ENCODE peak calls at places on chromosomes 16 and 17, in seven cellular contexts. S, A, D, R, I, L and N are unnamed samples.

GRCh38 chr16:50202926-50203624 is 50.0 kb downstream of the TENT4B start:
- DNase-seq in S (peak), I (no peak), L (no peak), R (no peak), A (no peak), D (no peak), N (no peak)

GRCh38 chr17:65785109-65785508 is 223.7 kb upstream of the AXIN2 start:
- DNase-seq in R (no peak), S (peak), I (no peak), D (no peak), L (no peak), A (no peak), N (no peak)

GRCh38 chr17:59221159-59221847 is 992 bp downstream of the GDPD1 start:
- DNase-seq in S (no peak), A (no peak), D (no peak), L (no peak), R (no peak), I (no peak), N (peak)

GRCh38 chr17:58447039-58447975 is 30.0 kb upstream of the RNF43 start:
- DNase-seq in L (no peak), S (peak), R (peak), A (peak), D (peak), I (no peak), N (peak)

GRCh38 chr17:80457236-80457856 is 19.1 kb downstream of the NPTX1 start:
- DNase-seq in I (no peak), R (no peak), L (no peak), A (no peak), S (no peak), D (no peak), N (no peak)

GRCh38 chr17:74840989-74841666 is 18.6 kb downstream of the GRIN2C start:
- DNase-seq in S (peak), R (no peak), L (peak), I (no peak), D (no peak), A (no peak), N (no peak)

GRCh38 chr16:88626646-88627045 is 11.7 kb upstream of the IL17C start:
- DNase-seq in D (no peak), S (no peak), I (no peak), A (no peak), L (no peak), R (no peak), N (no peak)

GRCh38 chr17:63843387-63844292 is 1.2 kb upstream of the SMARCD2 start:
- DNase-seq in I (no peak), D (no peak), L (peak), S (peak), R (no peak), A (no peak), N (no peak)

GRCh38 chr17:56918916-56919315 is 5.1 kb upstream of the TRIM25 start:
- DNase-seq in R (no peak), S (peak), L (no peak), I (no peak), A (no peak), D (no peak), N (no peak)

GRCh38 chr17:82859431-82860403 is 19.9 kb upstream of the ZNF750 start:
- DNase-seq in I (no peak), S (peak), A (no peak), L (peak), D (no peak), R (no peak), N (peak)

GRCh38 chr17:82342361-82343079 is 9.0 kb upstream of the SECTM1 start:
- DNase-seq in I (no peak), R (no peak), S (no peak), L (no peak), A (no peak), D (no peak), N (no peak)

GRCh38 chr16:81808933-81809480 is 29.9 kb downstream of the PLCG2 start:
- DNase-seq in I (no peak), A (no peak), L (no peak), S (no peak), D (no peak), R (no peak), N (peak)

GRCh38 chr17:60311936-60312335 is 80.0 kb downstream of the USP32 start:
- DNase-seq in D (no peak), L (no peak), I (no peak), S (peak), A (no peak), R (no peak), N (no peak)

GRCh38 chr16:16045879-16046278 is 96.5 kb downstream of the ABCC1 start:
- DNase-seq in I (no peak), A (peak), L (no peak), S (no peak), D (peak), R (peak), N (no peak)

GRCh38 chr16:53100889-53101288 is 46.1 kb downstream of the CHD9 start:
- DNase-seq in D (no peak), A (no peak), R (no peak), I (no peak), S (no peak), L (no peak), N (no peak)

GRCh38 chr17:731943-732787 is at the start of gene TLCD3A:
- DNase-seq in S (peak), L (peak), I (no peak), D (peak), A (peak), R (peak), N (peak)

GRCh38 chr16:62135903-62136302 is 99.7 kb upstream of the CDH8 start:
- DNase-seq in L (no peak), A (no peak), S (no peak), R (no peak), I (no peak), D (no peak), N (no peak)

GRCh38 chr16:11395008-11395948 is 50.0 kb downstream of the RMI2 start:
- DNase-seq in S (no peak), I (no peak), R (no peak), L (peak), D (peak), A (no peak), N (no peak)

GRCh38 chr16:48194828-48195566 is 39.2 kb upstream of the ABCC12 start:
- DNase-seq in R (no peak), D (no peak), I (no peak), A (no peak), L (peak), S (peak), N (no peak)

GRCh38 chr17:81400154-81400938 is 5.1 kb downstream of the BAHCC1 start:
- DNase-seq in L (no peak), R (no peak), I (no peak), A (peak), S (no peak), D (peak), N (no peak)

GRCh38 chr17:44878627-44879221 is 20.5 kb downstream of the EFTUD2 start:
- DNase-seq in S (peak), A (no peak), L (no peak), I (no peak), R (peak), D (peak), N (no peak)

GRCh38 chr17:73042809-73043685 is 49.4 kb downstream of the SLC39A11 start:
- DNase-seq in A (no peak), L (no peak), I (no peak), R (no peak), D (no peak), S (peak), N (no peak)

GRCh38 chr17:44105941-44106340 is 17.5 kb downstream of the HDAC5 start:
- DNase-seq in A (no peak), R (no peak), S (no peak), L (no peak), D (no peak), I (no peak), N (no peak)

GRCh38 chr17:32876414-32877163 is at the start of gene MYO1D:
- DNase-seq in R (no peak), D (peak), A (peak), L (peak), S (no peak), I (no peak), N (peak)

GRCh38 chr17:81807839-81808238 is 3.9 kb downstream of the GCGR start:
- DNase-seq in D (no peak), I (no peak), L (no peak), R (no peak), S (no peak), A (no peak), N (no peak)

GRCh38 chr17:80827646-80828643 is 163.7 kb upstream of the CHMP6 start:
- DNase-seq in S (peak), I (no peak), A (peak), L (peak), R (no peak), D (no peak), N (no peak)

GRCh38 chr17:72175263-72175662 is 54.4 kb downstream of the SOX9 start:
- DNase-seq in S (no peak), I (no peak), D (no peak), L (no peak), A (no peak), R (no peak), N (no peak)

GRCh38 chr17:16419929-16420271 is 4.5 kb downstream of the TRPV2 start:
- DNase-seq in L (no peak), D (no peak), I (no peak), A (no peak), S (peak), R (no peak), N (no peak)

GRCh38 chr16:29745853-29746345 is at the start of gene C16orf54:
- DNase-seq in S (no peak), L (peak), A (no peak), I (peak), R (no peak), D (no peak), N (peak)

GRCh38 chr17:66843606-66844005 is 8.7 kb downstream of the CACNG5 start:
- DNase-seq in R (no peak), D (no peak), L (no peak), S (no peak), A (no peak), I (no peak), N (no peak)

GRCh38 chr17:77332981-77333685 is 192.4 kb downstream of the SEC14L1 start:
- DNase-seq in L (peak), S (peak), I (no peak), A (no peak), R (no peak), D (no peak), N (no peak)

DNA sequence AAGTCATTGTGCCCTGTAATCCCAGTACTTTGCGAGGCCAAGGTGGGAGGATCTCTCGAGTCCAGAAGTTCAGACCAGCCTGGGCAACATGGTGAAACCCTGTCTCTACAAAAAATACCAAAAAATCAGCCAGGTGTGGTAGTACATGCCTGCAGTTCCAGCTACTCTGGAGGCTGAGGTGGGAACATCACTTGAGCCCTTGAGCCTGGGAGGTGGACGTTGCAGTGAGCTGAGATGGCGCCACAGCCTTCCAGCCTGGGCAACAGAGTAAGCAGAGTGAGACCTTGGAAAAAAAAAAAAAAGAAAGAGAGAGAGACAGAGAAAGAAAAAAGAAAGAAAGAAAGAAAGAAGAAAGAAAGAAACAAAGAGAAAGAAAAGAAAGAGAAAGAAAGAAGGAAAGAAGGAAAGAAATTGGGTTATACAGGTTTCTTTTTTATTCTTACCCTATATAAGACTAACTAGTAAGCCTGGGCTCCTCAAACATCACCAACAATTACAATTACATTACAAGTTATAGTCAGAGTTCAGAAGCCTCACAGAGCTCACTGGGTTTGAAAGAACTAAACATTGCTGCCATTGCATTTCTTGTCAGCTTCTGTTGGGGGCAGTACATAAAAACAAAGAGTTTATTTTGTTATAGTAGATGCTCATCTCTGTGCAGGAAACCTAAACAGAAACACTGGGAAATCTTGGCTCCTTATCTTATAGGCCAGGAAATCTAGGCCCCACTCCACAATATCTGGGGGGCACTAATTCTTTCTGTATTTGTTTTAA is 6.7 kb upstream of the ABCA9 start:
- DNase-seq in S (no peak), D (no peak), R (no peak), L (no peak), I (no peak), A (no peak), N (no peak)
- TF ChIP-seq CTCF in S (peak), D (no peak), R (no peak), L (no peak), I (no peak), A (no peak), N (no peak)

DNA sequence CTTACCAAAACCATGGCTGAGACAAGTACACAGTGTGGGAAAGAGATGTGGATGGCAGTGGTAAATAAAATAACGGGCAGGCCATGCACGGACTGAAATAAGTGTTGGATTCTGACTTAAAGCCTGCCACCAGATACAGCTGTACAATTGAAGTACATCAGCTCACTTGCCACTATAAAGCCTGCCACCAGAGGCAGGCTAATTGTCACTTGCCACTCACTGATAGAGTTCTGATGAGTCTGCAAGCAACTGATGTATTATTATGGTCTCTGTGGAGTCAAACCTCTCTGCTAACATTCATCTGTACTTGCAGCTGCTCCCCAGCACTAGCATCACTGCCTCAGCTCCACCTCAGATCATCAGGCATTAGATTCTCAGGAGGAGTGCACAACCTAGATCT is 93.0 kb downstream of the CYTH1 start:
- DNase-seq in D (no peak), S (no peak), I (no peak), R (no peak), A (no peak), L (no peak), N (no peak)
- TF ChIP-seq CTCF in D (no peak), S (no peak), I (no peak), R (no peak), A (no peak), L (no peak), N (no peak)

DNA sequence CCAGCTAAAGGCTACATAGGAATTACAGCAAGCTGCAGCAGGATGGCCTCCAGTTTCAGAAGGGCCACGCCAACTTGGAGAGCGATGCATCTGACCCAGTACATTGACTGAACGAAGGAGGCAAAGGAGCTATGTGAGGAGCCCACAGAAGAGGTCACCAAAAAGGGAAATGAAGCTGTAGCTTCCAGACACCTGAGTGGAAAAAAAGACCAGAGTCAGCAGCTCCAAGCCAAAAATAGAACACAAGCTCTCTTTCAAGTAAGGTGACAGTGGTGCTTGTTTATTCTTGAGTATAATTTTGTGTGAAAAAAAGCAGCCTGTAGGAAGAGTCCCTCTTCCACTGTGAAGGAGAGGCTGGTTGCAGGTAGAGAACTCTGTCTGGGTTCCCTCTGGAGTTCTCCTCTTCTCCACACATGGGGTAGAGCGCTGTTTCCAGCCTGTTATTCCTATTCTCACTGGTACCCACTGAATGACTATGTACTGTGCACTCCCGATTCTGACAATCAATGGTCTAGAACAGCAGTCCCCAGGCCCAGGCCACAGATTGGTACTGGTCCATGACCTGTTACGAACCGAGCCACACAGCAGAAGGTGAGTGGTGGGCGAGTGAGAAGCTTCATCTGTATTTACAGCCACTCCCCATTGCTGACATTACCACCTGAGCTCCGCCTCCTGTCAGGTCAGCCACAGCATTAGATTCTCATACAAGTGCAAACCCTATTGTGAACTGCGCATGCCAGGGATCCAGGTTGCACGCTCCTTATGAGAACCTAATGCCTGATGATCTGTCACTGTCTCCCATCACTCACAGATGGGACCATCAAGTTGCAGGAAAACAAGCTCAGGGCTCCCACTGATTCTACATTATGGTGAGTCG is 15.1 kb downstream of the CCL4 start:
- DNase-seq in L (no peak), I (no peak), S (no peak), D (no peak), R (no peak), A (no peak), N (no peak)
- TF ChIP-seq CTCF in L (no peak), I (no peak), S (no peak), D (no peak), R (no peak), A (no peak), N (no peak)

GRCh38 chr17:30363715-30364202 is 15.0 kb upstream of the CPD start:
- DNase-seq in S (peak), D (no peak), L (no peak), I (no peak), R (no peak), A (no peak), N (peak)
- TF ChIP-seq CTCF in S (no peak), D (no peak), L (no peak), I (no peak), R (no peak), A (no peak), N (no peak)

GRCh38 chr17:21132428-21132827 is 5.7 kb downstream of the DHRS7B start:
- DNase-seq in I (no peak), L (no peak), D (no peak), A (no peak), R (no peak), S (peak), N (no peak)

GRCh38 chr17:21127508-21128077 is 829 bp downstream of the DHRS7B start:
- DNase-seq in L (no peak), R (no peak), D (no peak), A (no peak), I (no peak), S (peak), N (no peak)

GRCh38 chr17:21131090-21131616 is 4.4 kb downstream of the DHRS7B start:
- DNase-seq in I (no peak), L (no peak), D (no peak), S (no peak), R (no peak), A (no peak), N (no peak)

GRCh38 chr17:21126645-21127507 is at the start of gene DHRS7B:
- DNase-seq in L (peak), A (peak), S (peak), R (peak), I (peak), D (peak), N (peak)

GRCh38 chr17:21129023-21129681 is 2.4 kb downstream of the DHRS7B start:
- DNase-seq in L (no peak), A (no peak), R (peak), S (peak), D (no peak), I (no peak), N (no peak)
- TF ChIP-seq CTCF in L (peak), A (no peak), R (no peak), S (peak), D (no peak), I (peak), N (no peak)

GRCh38 chr17:27919120-27919519 is 26.0 kb upstream of the LYRM9 start:
- DNase-seq in I (no peak), S (peak), A (no peak), D (no peak), R (no peak), L (no peak), N (no peak)
- TF ChIP-seq CTCF in I (no peak), S (no peak), A (no peak), D (no peak), R (no peak), L (no peak), N (no peak)